ENCODE peak calls at places on chromosome 13, in five cellular contexts. O is PC-3, N is astrocyte, D is K562, U is fibroblast of lung. E is an unnamed sample.

GRCh38 chr13:30158774-30159445 is 148.4 kb downstream of the KATNAL1 start:
- DNase-seq in O (peak), N (peak), D (no peak), U (peak), E (no peak)

GRCh38 chr13:37074703-37075102 is 15.2 kb upstream of the SUPT20H start:
- DNase-seq in O (peak), N (peak), D (no peak), U (peak), E (no peak)

GRCh38 chr13:45511310-45512147 is 46.8 kb downstream of the COG3 start:
- DNase-seq in O (peak), N (peak), D (peak), U (peak), E (no peak)

GRCh38 chr13:31431722-31432137 is 232.0 kb downstream of the B3GLCT start:
- DNase-seq in O (peak), N (peak), D (peak), U (peak), E (peak)

GRCh38 chr13:23657056-23657455 is 86.8 kb downstream of the TNFRSF19 start:
- DNase-seq in O (no peak), N (peak), D (no peak), U (no peak), E (no peak)

GRCh38 chr13:47708386-47708785 is 292.7 kb downstream of the SUCLA2 start:
- DNase-seq in O (peak), N (peak), D (no peak), U (peak), E (no peak)

GRCh38 chr13:93002071-93002470 is 224.5 kb upstream of the GPC6 start:
- DNase-seq in O (no peak), N (peak), D (no peak), U (peak), E (no peak)

GRCh38 chr13:51635137-51635878 is 51.0 kb downstream of the WDFY2 start:
- DNase-seq in O (no peak), N (no peak), D (no peak), U (no peak), E (no peak)

GRCh38 chr13:30647420-30647819 is 29.7 kb downstream of the USPL1 start:
- DNase-seq in O (no peak), N (no peak), D (no peak), U (no peak), E (no peak)

GRCh38 chr13:60511637-60512036 is 114.6 kb downstream of the TDRD3 start:
- DNase-seq in O (no peak), N (no peak), D (no peak), U (no peak), E (no peak)

GRCh38 chr13:36288794-36289391 is 8.7 kb downstream of the CCDC169 start:
- DNase-seq in O (peak), N (no peak), D (no peak), U (no peak), E (no peak)

GRCh38 chr13:103255587-103256301 is 189.5 kb upstream of the SLC10A2 start:
- DNase-seq in O (peak), N (no peak), D (no peak), U (no peak), E (no peak)

GRCh38 chr13:72763411-72763810 is 18.3 kb downstream of the DIS3 start:
- DNase-seq in O (no peak), N (no peak), D (no peak), U (peak), E (no peak)

GRCh38 chr13:75181906-75182305 is 300.1 kb downstream of the TBC1D4 start:
- DNase-seq in O (peak), N (peak), D (no peak), U (peak), E (no peak)

GRCh38 chr13:63449549-63449948 is 2033.9 kb upstream of the PCDH20 start:
- DNase-seq in O (no peak), N (no peak), D (no peak), U (no peak), E (no peak)

GRCh38 chr13:49060698-49061387 is 85.1 kb downstream of the FNDC3A start:
- DNase-seq in O (peak), N (no peak), D (no peak), U (peak), E (no peak)

GRCh38 chr13:97567510-97568243 is 133.7 kb downstream of the RAP2A start:
- DNase-seq in O (peak), N (peak), D (no peak), U (peak), E (peak)

GRCh38 chr13:92677571-92677970 is 549.0 kb upstream of the GPC6 start:
- DNase-seq in O (no peak), N (no peak), D (no peak), U (no peak), E (peak)

GRCh38 chr13:64305246-64305645 is 2889.6 kb upstream of the PCDH20 start:
- DNase-seq in O (peak), N (peak), D (no peak), U (peak), E (no peak)

GRCh38 chr13:87671031-87671823 is at the start of gene SLITRK5:
- DNase-seq in O (peak), N (peak), D (no peak), U (peak), E (peak)

GRCh38 chr13:40527914-40528313 is 138.5 kb downstream of the FOXO1 start:
- DNase-seq in O (no peak), N (no peak), D (no peak), U (no peak), E (no peak)

GRCh38 chr13:39415403-39415802 is 187.6 kb downstream of the LHFPL6 start:
- DNase-seq in O (peak), N (no peak), D (no peak), U (peak), E (peak)

GRCh38 chr13:33204130-33204927 is 81.2 kb downstream of the STARD13 start:
- DNase-seq in O (no peak), N (peak), D (no peak), U (peak), E (no peak)

GRCh38 chr13:21005193-21005592 is 56.2 kb downstream of the LATS2 start:
- DNase-seq in O (no peak), N (no peak), D (no peak), U (no peak), E (no peak)

GRCh38 chr13:100533588-100534041 is 55.0 kb downstream of the GGACT start:
- DNase-seq in O (no peak), N (no peak), D (no peak), U (no peak), E (no peak)

GRCh38 chr13:99267927-99268326 is 9.7 kb upstream of the GPR18 start:
- DNase-seq in O (no peak), N (no peak), D (peak), U (no peak), E (no peak)

GRCh38 chr13:21925720-21926119 is 254.8 kb downstream of the FGF9 start:
- DNase-seq in O (no peak), N (no peak), D (no peak), U (no peak), E (peak)

GRCh38 chr13:74575729-74576125 is 441.5 kb upstream of the KLF12 start:
- DNase-seq in O (peak), N (peak), D (peak), U (peak), E (peak)

GRCh38 chr13:100363874-100364273 is 224.7 kb downstream of the GGACT start:
- DNase-seq in O (peak), N (peak), D (no peak), U (peak), E (no peak)

GRCh38 chr13:30319703-30320102 is 12.4 kb upstream of the KATNAL1 start:
- DNase-seq in O (no peak), N (no peak), D (no peak), U (peak), E (no peak)

GRCh38 chr13:32001392-32001768 is 30.2 kb upstream of the FRY start:
- DNase-seq in O (peak), N (peak), D (peak), U (peak), E (peak)

GRCh38 chr13:95193509-95194230 is 107.6 kb downstream of the ABCC4 start:
- DNase-seq in O (no peak), N (no peak), D (no peak), U (no peak), E (no peak)

GRCh38 chr13:21583496-21583895 is 20.5 kb downstream of the MICU2 start:
- DNase-seq in O (no peak), N (peak), D (no peak), U (peak), E (peak)

GRCh38 chr13:75217949-75218348 is 264.0 kb downstream of the TBC1D4 start:
- DNase-seq in O (peak), N (peak), D (no peak), U (peak), E (no peak)

GRCh38 chr13:32910530-32910929 is 105.7 kb upstream of the KL start:
- DNase-seq in O (peak), N (no peak), D (no peak), U (peak), E (no peak)

GRCh38 chr13:40197936-40198335 is 468.5 kb downstream of the FOXO1 start:
- DNase-seq in O (no peak), N (no peak), D (no peak), U (no peak), E (no peak)

GRCh38 chr13:99766641-99767045 is 204.9 kb downstream of the ZIC5 start:
- DNase-seq in O (no peak), N (no peak), D (no peak), U (no peak), E (peak)

GRCh38 chr13:46648166-46648607 is 95.2 kb downstream of the LRCH1 start:
- DNase-seq in O (peak), N (no peak), D (no peak), U (no peak), E (no peak)

GRCh38 chr13:90171649-90172048 is 1175.8 kb upstream of the MIR17HG start:
- DNase-seq in O (no peak), N (peak), D (no peak), U (peak), E (no peak)

DNA sequence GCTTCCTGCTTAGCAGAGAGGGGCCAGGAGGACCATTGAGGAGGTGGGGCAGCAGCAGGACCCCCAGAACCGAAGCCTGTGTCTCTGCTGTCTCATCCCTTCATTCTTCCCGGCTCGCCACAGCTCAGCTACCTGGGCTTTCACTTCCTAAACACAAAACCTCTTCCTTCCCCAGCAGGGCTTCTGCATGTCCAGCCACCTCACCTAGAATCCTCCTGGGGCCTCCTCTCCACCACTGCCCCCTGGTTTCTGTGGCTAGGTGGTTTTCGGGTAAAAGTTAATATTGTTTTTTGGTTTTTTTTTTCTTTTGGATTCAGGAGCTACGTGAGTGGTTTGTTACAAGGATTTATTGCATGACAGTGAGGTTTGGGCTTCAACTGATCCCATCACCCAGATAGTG is 61.8 kb upstream of the PABPC3 start:
- DNase-seq in O (no peak), N (no peak), D (no peak), U (no peak), E (no peak)
- H3K9ac ChIP-seq in O (no peak), N (no peak), D (no peak), U (no peak), E (no peak)

GRCh38 chr13:112160558-112160957 is 93.6 kb downstream of the SOX1 start:
- DNase-seq in O (no peak), N (no peak), D (no peak), U (no peak), E (no peak)
- H3K9ac ChIP-seq in O (no peak), N (no peak), D (no peak), U (no peak), E (no peak)

DNA sequence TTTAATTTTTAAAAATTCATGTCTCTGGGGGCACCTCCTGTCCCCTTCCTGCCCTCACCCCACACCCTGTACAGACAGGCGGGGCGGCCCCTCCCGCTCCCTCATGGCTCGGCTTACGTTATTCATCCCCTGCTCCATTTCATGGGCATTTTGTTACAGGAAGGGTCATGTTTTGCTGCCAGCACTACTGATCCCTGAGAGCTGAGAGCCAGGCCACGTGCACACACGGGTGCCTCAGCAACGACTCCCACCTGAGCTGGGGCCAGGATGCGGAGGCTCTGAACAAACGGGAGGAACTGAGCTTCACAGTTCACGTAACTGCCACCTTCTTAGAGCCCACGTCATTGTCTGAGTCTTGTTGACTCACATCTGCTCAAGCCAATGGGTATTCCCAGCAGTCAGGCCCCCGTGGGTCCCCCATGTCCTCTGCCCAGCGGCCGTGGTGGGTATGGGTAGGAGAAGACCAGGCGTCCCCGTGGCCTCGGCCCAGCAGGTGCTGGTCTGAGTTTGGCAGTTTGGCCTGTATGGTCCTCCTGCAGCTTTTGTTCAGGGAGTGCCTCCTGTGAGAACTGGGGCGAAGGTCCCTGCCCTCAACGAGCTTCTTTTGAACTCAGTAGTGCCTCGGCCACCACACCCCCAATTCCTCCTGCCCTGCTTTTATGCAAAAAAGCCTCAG is 16.4 kb upstream of the TMEM255B start:
- DNase-seq in O (peak), N (no peak), D (no peak), U (no peak), E (no peak)
- H3K9ac ChIP-seq in O (peak), N (no peak), D (no peak), U (no peak), E (no peak)

GRCh38 chr13:106680796-106681482 is 113.0 kb upstream of the ARGLU1 start:
- DNase-seq in O (no peak), N (no peak), D (no peak), U (no peak), E (peak)
- H3K9ac ChIP-seq in O (no peak), N (no peak), D (no peak), U (no peak), E (no peak)

GRCh38 chr13:79492918-79493594 is 12.1 kb downstream of the NDFIP2 start:
- DNase-seq in O (no peak), N (no peak), D (no peak), U (no peak), E (no peak)
- H3K9ac ChIP-seq in O (no peak), N (no peak), D (no peak), U (no peak), E (no peak)

GRCh38 chr13:111267205-111267604 is 53.2 kb upstream of the TEX29 start:
- DNase-seq in O (no peak), N (no peak), D (no peak), U (no peak), E (no peak)
- H3K9ac ChIP-seq in O (no peak), N (no peak), D (no peak), U (no peak), E (no peak)